ENCODE peak calls at places on chromosome 18, in four cellular contexts. U, O, I and V are unnamed samples.

GRCh38 chr18:9068346-9068745 is 34.2 kb upstream of the NDUFV2 start:
- DNase-seq in U (no peak), O (no peak), I (no peak), V (no peak)

GRCh38 chr18:5066380-5066977 is 130.6 kb downstream of the AKAIN1 start:
- DNase-seq in U (no peak), O (no peak), I (no peak), V (no peak)

GRCh38 chr18:69523582-69523981 is 122.9 kb downstream of the DOK6 start:
- DNase-seq in U (no peak), O (no peak), I (no peak), V (no peak)

GRCh38 chr18:32714571-32715148 is 58.2 kb downstream of the KLHL14 start:
- DNase-seq in U (peak; percentile 28), O (no peak), I (peak; percentile 33), V (peak; percentile 46)

GRCh38 chr18:24553886-24554285 is 93.4 kb downstream of the HRH4 start:
- DNase-seq in U (no peak), O (no peak), I (no peak), V (no peak)

GRCh38 chr18:6591491-6591890 is 138.0 kb upstream of the ARHGAP28 start:
- DNase-seq in U (no peak), O (no peak), I (no peak), V (no peak)

GRCh38 chr18:46660955-46661749 is 4.1 kb upstream of the LOXHD1 start:
- DNase-seq in U (no peak), O (peak; percentile 60), I (no peak), V (no peak)

GRCh38 chr18:61333746-61334490 is 688 bp downstream of the CDH20 start:
- DNase-seq in U (no peak), O (peak; percentile 66), I (no peak), V (no peak)

GRCh38 chr18:79046522-79046921 is 22.7 kb upstream of the ATP9B start:
- DNase-seq in U (no peak), O (no peak), I (no peak), V (no peak)

GRCh38 chr18:10892801-10893595 is 256.4 kb downstream of the PIEZO2 start:
- DNase-seq in U (no peak), O (no peak), I (no peak), V (no peak)

GRCh38 chr18:25568926-25569325 is 217.0 kb upstream of the ZNF521 start:
- DNase-seq in U (no peak), O (no peak), I (no peak), V (no peak)

GRCh38 chr18:66395671-66396218 is 208.1 kb downstream of the CDH19 start:
- DNase-seq in U (no peak), O (peak; percentile 64), I (no peak), V (no peak)

GRCh38 chr18:59228361-59228760 is 8.4 kb downstream of the GRP start:
- DNase-seq in U (no peak), O (no peak), I (no peak), V (no peak)

GRCh38 chr18:24843123-24843522 is 382.7 kb downstream of the HRH4 start:
- DNase-seq in U (no peak), O (no peak), I (no peak), V (no peak)

GRCh38 chr18:46556590-46557206 is 100.3 kb downstream of the LOXHD1 start:
- DNase-seq in U (no peak), O (no peak), I (no peak), V (no peak)

GRCh38 chr18:6741290-6741689 is 11.8 kb downstream of the ARHGAP28 start:
- DNase-seq in U (no peak), O (no peak), I (no peak), V (no peak)

GRCh38 chr18:58054041-58054733 is 10.2 kb downstream of the NEDD4L start:
- DNase-seq in U (no peak), O (no peak), I (no peak), V (no peak)

GRCh38 chr18:79328917-79329316 is 66.8 kb upstream of the NFATC1 start:
- DNase-seq in U (no peak), O (no peak), I (no peak), V (no peak)

GRCh38 chr18:59802031-59802430 is 97.8 kb upstream of the PMAIP1 start:
- DNase-seq in U (no peak), O (no peak), I (no peak), V (no peak)

GRCh38 chr18:77178559-77178958 is 46.0 kb upstream of the MBP start:
- DNase-seq in U (no peak), O (no peak), I (no peak), V (no peak)

GRCh38 chr18:50836521-50836957 is 16.7 kb upstream of the MRO start:
- DNase-seq in U (no peak), O (no peak), I (no peak), V (no peak)

GRCh38 chr18:28801876-28802275 is 624.9 kb upstream of the CDH2 start:
- DNase-seq in U (no peak), O (no peak), I (no peak), V (no peak)

GRCh38 chr18:43587538-43588153 is 310.4 kb upstream of the SYT4 start:
- DNase-seq in U (no peak), O (no peak), I (no peak), V (no peak)

GRCh38 chr18:31686572-31686971 is 2.2 kb upstream of the B4GALT6 start:
- DNase-seq in U (no peak), O (no peak), I (no peak), V (no peak)

GRCh38 chr18:31684279-31685096 is at the start of gene B4GALT6:
- DNase-seq in U (no peak), O (peak; percentile 82), I (no peak), V (peak; percentile 12)

GRCh38 chr18:31687016-31687415 is 2.6 kb upstream of the B4GALT6 start:
- DNase-seq in U (no peak), O (no peak), I (no peak), V (no peak)

GRCh38 chr18:31683968-31684278 is 458 bp downstream of the B4GALT6 start:
- DNase-seq in U (no peak), O (no peak), I (no peak), V (no peak)

DNA sequence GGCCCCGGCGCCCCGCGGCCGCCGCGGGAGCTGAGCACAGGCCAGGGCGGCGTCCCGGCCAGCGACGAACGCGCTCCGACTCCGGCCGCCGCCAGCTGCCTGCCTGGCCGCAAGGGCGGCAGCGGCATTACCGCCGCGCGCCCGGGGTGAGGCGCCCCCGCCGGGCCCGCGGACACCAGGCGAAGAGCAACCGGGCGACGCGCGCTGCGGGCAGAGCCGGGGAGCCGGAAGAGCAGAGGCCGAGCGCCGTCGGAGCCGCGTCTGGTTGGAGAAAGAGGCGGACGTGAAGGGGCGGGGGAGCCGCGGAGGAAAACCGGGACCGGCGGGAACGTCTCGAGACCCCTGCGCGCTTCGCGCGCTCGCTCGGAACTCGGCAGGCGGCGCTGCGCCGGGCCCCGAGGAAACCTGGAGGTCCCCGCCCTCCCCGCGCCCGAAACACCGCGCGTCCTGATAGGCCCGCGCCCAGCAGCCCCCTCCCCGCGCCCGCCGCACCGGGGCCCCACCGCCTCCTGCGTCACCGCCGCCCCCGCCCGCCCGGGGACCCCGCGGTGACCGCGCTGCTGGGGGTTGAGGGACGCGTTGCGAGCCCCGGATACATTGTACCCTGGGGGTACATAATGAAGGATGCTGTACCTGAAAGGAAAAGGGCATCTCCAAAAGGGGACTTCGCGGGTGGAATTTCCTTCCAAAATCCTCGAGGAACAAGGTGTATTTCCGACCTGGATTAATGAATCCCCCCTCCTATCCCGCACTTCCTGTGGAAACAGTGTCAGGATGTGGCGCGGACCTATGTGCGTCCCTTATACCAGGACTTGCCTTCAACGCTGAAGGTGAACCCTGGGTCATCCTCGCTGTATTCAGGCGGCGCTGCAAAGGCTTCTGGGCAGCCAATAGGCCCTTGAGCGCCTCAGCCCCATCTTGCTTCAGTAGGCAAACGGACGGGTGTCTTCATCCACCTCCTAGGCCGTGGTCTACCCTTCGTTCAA is 1.0 kb upstream of the B4GALT6 start:
- DNase-seq in U (peak; percentile 44), O (peak; percentile 90), I (no peak), V (peak; percentile 76)
- TF ChIP-seq POLR2A in U (no peak), O (no peak), I (no peak), V (peak; percentile 66)

DNA sequence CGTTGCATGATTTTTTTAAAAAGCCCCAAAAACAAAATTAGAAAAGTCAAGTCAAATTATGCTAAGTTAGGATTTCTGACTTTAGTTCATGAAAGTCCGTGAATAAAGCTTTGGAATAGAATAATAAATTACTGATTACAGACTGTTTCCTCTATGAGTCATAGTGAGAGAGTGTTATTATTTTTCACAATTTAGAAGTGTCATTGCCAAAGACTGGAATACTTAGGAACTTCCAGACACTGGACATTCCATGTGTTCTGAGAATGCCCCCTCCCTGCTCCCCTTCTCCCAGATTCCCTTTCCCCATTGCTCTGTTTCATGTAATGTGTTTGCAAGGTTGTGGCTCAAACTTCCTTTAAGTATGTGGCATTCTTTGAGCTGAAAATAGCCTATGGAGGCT is 144.4 kb downstream of the FHOD3 start:
- DNase-seq in U (no peak), O (no peak), I (no peak), V (no peak)
- TF ChIP-seq POLR2AphosphoS5 in U (no peak), O (no peak), I (no peak), V (no peak)

DNA sequence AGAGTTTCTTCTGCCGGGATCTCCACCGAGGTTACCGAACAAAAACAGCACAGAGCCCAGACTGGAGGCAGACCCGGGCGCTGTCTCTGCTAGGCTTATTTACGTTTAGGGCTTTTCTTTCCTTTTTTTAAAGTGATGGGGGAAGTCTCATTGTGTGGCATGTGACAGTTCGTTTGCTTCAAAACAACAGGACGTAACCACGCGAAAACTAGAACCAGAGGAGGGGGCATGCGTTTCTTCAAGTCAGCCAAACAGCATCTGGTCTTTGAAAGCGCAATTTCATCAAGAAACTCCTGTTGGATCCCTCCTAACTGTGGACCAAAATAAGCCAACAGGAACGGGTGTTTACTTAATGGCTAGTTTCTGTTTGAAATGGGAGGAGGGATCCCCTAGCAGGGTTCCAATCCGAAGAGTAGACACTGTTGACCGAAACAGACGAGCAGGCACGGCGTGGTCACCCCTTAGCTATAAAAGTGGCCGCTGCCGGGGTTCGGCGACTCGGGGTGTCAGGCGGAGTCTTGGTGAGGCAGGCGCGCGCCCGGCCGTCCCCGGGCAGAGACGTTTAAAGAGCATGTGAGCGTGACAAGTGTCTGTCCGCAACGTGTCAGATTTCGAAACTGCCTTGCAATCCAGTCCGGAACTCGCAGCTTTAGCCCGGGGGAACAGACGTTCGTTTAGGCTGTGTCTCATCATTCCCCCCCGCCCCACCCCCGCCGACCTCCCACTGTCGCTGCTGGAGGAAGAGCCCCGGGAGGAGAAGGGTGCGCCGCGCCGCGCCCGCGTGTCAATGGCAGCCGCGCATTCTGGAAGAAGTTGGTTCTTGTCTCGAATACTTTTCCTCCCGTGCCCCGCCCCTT is 899 bp upstream of the TGIF1 start:
- DNase-seq in U (peak; percentile 70), O (peak; percentile 96), I (peak; percentile 96), V (peak; percentile 86)
- TF ChIP-seq POLR2A in U (no peak), O (peak; percentile 53), I (peak; percentile 90), V (peak; percentile 66)

GRCh38 chr18:49045585-49045984 is 94.8 kb upstream of the SMAD7 start:
- DNase-seq in U (no peak), O (no peak), I (no peak), V (no peak)
- TF ChIP-seq POLR2AphosphoS5 in U (no peak), O (no peak), I (no peak), V (no peak)

DNA sequence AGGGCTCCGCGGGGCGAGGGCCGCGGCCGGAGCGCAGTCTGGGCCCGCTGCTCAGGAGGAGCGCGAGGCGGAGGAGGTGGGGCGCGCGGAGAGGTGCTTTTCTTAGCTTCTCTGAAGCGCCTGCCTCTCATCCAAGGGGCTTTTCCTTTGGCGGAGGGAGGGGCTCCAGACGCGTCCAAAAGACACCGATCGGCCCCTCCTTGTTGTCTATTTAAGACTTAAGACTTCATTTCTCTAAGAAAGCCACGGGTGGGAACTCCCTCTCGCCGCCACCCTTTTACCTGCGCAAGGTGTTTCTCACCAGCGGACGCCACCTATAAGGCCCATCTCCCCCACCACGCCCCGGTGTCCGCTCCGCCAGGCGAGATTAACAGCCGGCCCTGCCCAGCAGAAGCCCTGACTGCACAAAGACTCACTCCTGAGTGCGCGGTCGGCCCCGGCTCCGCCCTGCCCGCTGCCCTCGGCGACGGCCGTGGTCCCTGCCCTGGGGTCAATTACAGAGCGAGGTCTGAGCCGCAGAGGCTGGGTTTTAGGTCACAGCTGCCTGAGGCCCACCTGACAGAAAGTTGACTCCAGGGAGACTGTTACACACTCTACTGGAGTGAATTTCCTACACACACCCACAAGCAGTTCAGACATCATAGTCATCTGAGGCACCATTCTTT is at the start of gene DSC2:
- DNase-seq in U (no peak), O (peak; percentile 86), I (peak; percentile 47), V (peak; percentile 44)
- TF ChIP-seq POLR2A in U (no peak), O (no peak), I (no peak), V (no peak)